ENCODE peak calls at places on chromosomes 16 and 17, in seven cellular contexts. One of them, this sample, is unnamed. For H3K4me1, the result is how much of the 10 kb centered on the place peaks cover.

GRCh38 chr16:81795193-81795592 is 16.1 kb downstream of the PLCG2 start:
- DNase-seq in lower lobe of right lung: no peak
- DNase-seq in tibial nerve: no peak
- DNase-seq in esophagus squamous epithelium: no peak
- DNase-seq in A549: no peak
- DNase-seq in H9: no peak
- DNase-seq in thoracic aorta: no peak
- DNase-seq in this sample: no peak

GRCh38 chr16:83851473-83851872 is 43.7 kb downstream of the HSBP1 start:
- DNase-seq in thoracic aorta: no peak
- DNase-seq in H9: no peak
- DNase-seq in tibial nerve: no peak
- DNase-seq in A549: no peak
- DNase-seq in esophagus squamous epithelium: no peak
- DNase-seq in lower lobe of right lung: no peak
- DNase-seq in this sample: no peak

GRCh38 chr17:81076097-81076754 is 41.3 kb downstream of the BAIAP2 start:
- DNase-seq in A549: no peak
- DNase-seq in thoracic aorta: no peak
- DNase-seq in tibial nerve: no peak
- DNase-seq in lower lobe of right lung: no peak
- DNase-seq in esophagus squamous epithelium: no peak
- DNase-seq in H9: no peak
- DNase-seq in this sample: no peak

GRCh38 chr17:40023590-40024292 is 8.5 kb downstream of the CSF3 start:
- DNase-seq in esophagus squamous epithelium: no peak
- DNase-seq in tibial nerve: no peak
- DNase-seq in H9: no peak
- DNase-seq in thoracic aorta: no peak
- DNase-seq in lower lobe of right lung: peak
- DNase-seq in A549: no peak
- DNase-seq in this sample: no peak

GRCh38 chr16:84088695-84089395 is 27.9 kb downstream of the MBTPS1 start:
- DNase-seq in tibial nerve: no peak
- DNase-seq in H9: no peak
- DNase-seq in esophagus squamous epithelium: no peak
- DNase-seq in A549: no peak
- DNase-seq in thoracic aorta: no peak
- DNase-seq in lower lobe of right lung: no peak
- DNase-seq in this sample: peak

GRCh38 chr17:30378797-30379302 is at the start of gene CPD:
- DNase-seq in esophagus squamous epithelium: peak
- DNase-seq in thoracic aorta: peak
- DNase-seq in tibial nerve: peak
- DNase-seq in H9: peak
- DNase-seq in A549: peak
- DNase-seq in lower lobe of right lung: peak
- DNase-seq in this sample: peak

GRCh38 chr16:55207679-55208294 is 116.2 kb upstream of the IRX6 start:
- DNase-seq in tibial nerve: no peak
- DNase-seq in A549: no peak
- DNase-seq in H9: no peak
- DNase-seq in thoracic aorta: no peak
- DNase-seq in esophagus squamous epithelium: no peak
- DNase-seq in lower lobe of right lung: no peak
- DNase-seq in this sample: no peak

GRCh38 chr17:8865811-8866210 is 1.7 kb downstream of the PIK3R6 start:
- DNase-seq in lower lobe of right lung: no peak
- DNase-seq in tibial nerve: no peak
- DNase-seq in thoracic aorta: no peak
- DNase-seq in H9: no peak
- DNase-seq in esophagus squamous epithelium: no peak
- DNase-seq in A549: no peak
- DNase-seq in this sample: no peak

GRCh38 chr16:11076259-11077018 is 132.1 kb downstream of the CLEC16A start:
- DNase-seq in A549: no peak
- DNase-seq in esophagus squamous epithelium: no peak
- DNase-seq in lower lobe of right lung: no peak
- DNase-seq in tibial nerve: no peak
- DNase-seq in thoracic aorta: no peak
- DNase-seq in H9: no peak
- DNase-seq in this sample: no peak

GRCh38 chr17:69060835-69061234 is at the start of gene ABCA9:
- DNase-seq in thoracic aorta: no peak
- DNase-seq in esophagus squamous epithelium: no peak
- DNase-seq in H9: no peak
- DNase-seq in lower lobe of right lung: no peak
- DNase-seq in A549: no peak
- DNase-seq in tibial nerve: peak
- DNase-seq in this sample: no peak

GRCh38 chr16:52271088-52271487 is 275.9 kb downstream of the TOX3 start:
- DNase-seq in A549: no peak
- DNase-seq in tibial nerve: no peak
- DNase-seq in thoracic aorta: no peak
- DNase-seq in esophagus squamous epithelium: no peak
- DNase-seq in lower lobe of right lung: no peak
- DNase-seq in H9: no peak
- DNase-seq in this sample: no peak

GRCh38 chr17:80331820-80332219 is 71.2 kb downstream of the RNF213 start:
- DNase-seq in lower lobe of right lung: no peak
- DNase-seq in esophagus squamous epithelium: no peak
- DNase-seq in tibial nerve: no peak
- DNase-seq in A549: no peak
- DNase-seq in thoracic aorta: no peak
- DNase-seq in H9: no peak
- DNase-seq in this sample: no peak

GRCh38 chr17:40538019-40538935 is 27.0 kb downstream of the CCR7 start:
- DNase-seq in lower lobe of right lung: peak
- DNase-seq in H9: no peak
- DNase-seq in A549: no peak
- DNase-seq in esophagus squamous epithelium: no peak
- DNase-seq in tibial nerve: no peak
- DNase-seq in thoracic aorta: no peak
- DNase-seq in this sample: no peak

GRCh38 chr17:36858119-36859002 is 78.9 kb upstream of the LHX1 start:
- DNase-seq in lower lobe of right lung: no peak
- DNase-seq in A549: no peak
- DNase-seq in tibial nerve: no peak
- DNase-seq in esophagus squamous epithelium: no peak
- DNase-seq in H9: no peak
- DNase-seq in thoracic aorta: no peak
- DNase-seq in this sample: no peak
- H3K27ac ChIP-seq in lower lobe of right lung: no peak
- H3K27ac ChIP-seq in A549: no peak
- H3K27ac ChIP-seq in tibial nerve: no peak
- H3K27ac ChIP-seq in esophagus squamous epithelium: no peak
- H3K27ac ChIP-seq in H9: no peak
- H3K27ac ChIP-seq in thoracic aorta: no peak
- H3K27ac ChIP-seq in this sample: no peak

DNA sequence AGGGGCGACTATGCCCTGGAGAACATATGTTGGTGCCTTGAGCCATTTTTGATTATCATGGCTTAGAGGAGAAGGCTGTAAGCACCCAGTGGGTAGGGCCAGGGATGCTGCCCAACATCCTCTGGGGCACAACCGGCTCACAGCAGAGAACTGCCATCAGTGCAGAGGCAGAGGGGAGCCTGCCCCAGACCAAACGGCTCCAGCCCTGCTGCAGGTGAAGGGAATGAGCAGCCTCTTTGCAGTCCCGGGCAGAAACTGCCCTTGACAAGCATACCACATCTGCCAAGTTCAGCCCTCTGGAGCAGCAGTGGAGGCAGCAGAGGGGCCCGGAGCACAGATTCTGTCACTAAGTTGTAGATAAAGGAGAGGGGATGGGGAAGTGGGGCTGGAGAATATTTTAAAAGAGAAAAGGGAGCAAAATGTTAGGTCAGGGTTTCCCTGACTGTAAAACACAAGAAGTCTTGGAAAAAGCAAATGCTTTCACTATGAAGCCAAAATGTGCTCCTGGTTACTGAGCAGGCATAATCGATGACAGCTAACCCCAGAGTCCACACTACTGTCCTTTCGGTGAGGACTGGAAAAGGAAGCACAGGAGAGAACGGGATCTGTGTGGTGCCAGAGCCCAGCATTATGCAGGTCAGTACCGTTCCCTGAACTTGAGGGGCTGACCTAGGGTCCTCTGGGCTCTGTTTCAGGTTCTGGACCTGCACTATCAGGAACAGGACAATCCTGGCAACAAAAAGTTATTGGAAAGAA is 72.0 kb downstream of the CREBBP start:
- DNase-seq in tibial nerve: no peak
- DNase-seq in thoracic aorta: no peak
- DNase-seq in esophagus squamous epithelium: no peak
- DNase-seq in H9: no peak
- DNase-seq in lower lobe of right lung: no peak
- DNase-seq in A549: no peak
- DNase-seq in this sample: no peak
- H3K4me1 ChIP-seq in tibial nerve: half or more
- H3K4me1 ChIP-seq in thoracic aorta: under half
- H3K4me1 ChIP-seq in esophagus squamous epithelium: under half
- H3K4me1 ChIP-seq in H9: under half
- H3K4me1 ChIP-seq in lower lobe of right lung: under half
- H3K4me1 ChIP-seq in A549: under half
- H3K4me1 ChIP-seq in this sample: under half

GRCh38 chr17:5922476-5922875 is 147.7 kb upstream of the WSCD1 start:
- DNase-seq in tibial nerve: no peak
- DNase-seq in thoracic aorta: no peak
- DNase-seq in A549: no peak
- DNase-seq in lower lobe of right lung: no peak
- DNase-seq in esophagus squamous epithelium: no peak
- DNase-seq in H9: no peak
- DNase-seq in this sample: no peak
- H3K27ac ChIP-seq in tibial nerve: no peak
- H3K27ac ChIP-seq in thoracic aorta: no peak
- H3K27ac ChIP-seq in A549: no peak
- H3K27ac ChIP-seq in lower lobe of right lung: no peak
- H3K27ac ChIP-seq in esophagus squamous epithelium: no peak
- H3K27ac ChIP-seq in H9: no peak
- H3K27ac ChIP-seq in this sample: no peak

GRCh38 chr17:75343007-75343406 is 53.8 kb upstream of the SLC25A19 start:
- DNase-seq in esophagus squamous epithelium: no peak
- DNase-seq in tibial nerve: no peak
- DNase-seq in H9: no peak
- DNase-seq in thoracic aorta: no peak
- DNase-seq in A549: no peak
- DNase-seq in lower lobe of right lung: no peak
- DNase-seq in this sample: no peak
- H3K4me1 ChIP-seq in esophagus squamous epithelium: under half
- H3K4me1 ChIP-seq in tibial nerve: half or more
- H3K4me1 ChIP-seq in H9: under half
- H3K4me1 ChIP-seq in thoracic aorta: under half
- H3K4me1 ChIP-seq in A549: under half
- H3K4me1 ChIP-seq in lower lobe of right lung: half or more
- H3K4me1 ChIP-seq in this sample: half or more

GRCh38 chr17:66461343-66461995 is 159.1 kb downstream of the PRKCA start:
- DNase-seq in esophagus squamous epithelium: no peak
- DNase-seq in tibial nerve: no peak
- DNase-seq in H9: no peak
- DNase-seq in lower lobe of right lung: no peak
- DNase-seq in A549: no peak
- DNase-seq in thoracic aorta: no peak
- DNase-seq in this sample: no peak

GRCh38 chr17:66460558-66460957 is 158.1 kb downstream of the PRKCA start:
- DNase-seq in tibial nerve: no peak
- DNase-seq in thoracic aorta: no peak
- DNase-seq in esophagus squamous epithelium: no peak
- DNase-seq in lower lobe of right lung: no peak
- DNase-seq in A549: no peak
- DNase-seq in H9: no peak
- DNase-seq in this sample: no peak

GRCh38 chr17:66462010-66462409 is 159.6 kb downstream of the PRKCA start:
- DNase-seq in thoracic aorta: no peak
- DNase-seq in H9: no peak
- DNase-seq in lower lobe of right lung: no peak
- DNase-seq in tibial nerve: no peak
- DNase-seq in A549: no peak
- DNase-seq in esophagus squamous epithelium: no peak
- DNase-seq in this sample: no peak

GRCh38 chr17:66459811-66460270 is 157.4 kb downstream of the PRKCA start:
- DNase-seq in thoracic aorta: no peak
- DNase-seq in lower lobe of right lung: no peak
- DNase-seq in esophagus squamous epithelium: no peak
- DNase-seq in H9: no peak
- DNase-seq in A549: peak
- DNase-seq in tibial nerve: peak
- DNase-seq in this sample: no peak

DNA sequence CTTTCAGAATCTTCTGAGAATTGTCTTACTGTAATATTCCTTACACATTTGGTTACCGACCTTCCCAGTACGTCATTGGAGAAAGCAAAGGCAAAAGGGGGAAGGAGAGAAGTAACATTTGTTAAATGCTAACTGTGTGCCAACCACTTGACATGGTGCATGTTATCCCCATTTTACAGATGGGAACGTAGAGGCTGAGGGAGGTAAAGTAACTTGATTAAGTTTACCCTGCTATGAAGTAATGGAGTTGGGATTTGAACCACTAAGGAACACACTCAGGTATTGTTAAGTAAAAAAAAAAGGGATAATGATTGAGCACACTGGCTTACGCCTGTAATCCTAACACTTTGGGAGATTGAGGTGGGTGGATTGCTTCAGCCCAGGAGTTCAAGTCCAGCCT is 156.4 kb downstream of the PRKCA start:
- DNase-seq in A549: no peak
- DNase-seq in esophagus squamous epithelium: no peak
- DNase-seq in lower lobe of right lung: no peak
- DNase-seq in H9: no peak
- DNase-seq in thoracic aorta: no peak
- DNase-seq in tibial nerve: no peak
- DNase-seq in this sample: no peak
- H3K27ac ChIP-seq in A549: peak
- H3K27ac ChIP-seq in esophagus squamous epithelium: no peak
- H3K27ac ChIP-seq in lower lobe of right lung: no peak
- H3K27ac ChIP-seq in H9: no peak
- H3K27ac ChIP-seq in thoracic aorta: no peak
- H3K27ac ChIP-seq in tibial nerve: peak
- H3K27ac ChIP-seq in this sample: no peak

GRCh38 chr17:77381185-77381700 is 240.5 kb downstream of the SEC14L1 start:
- DNase-seq in lower lobe of right lung: no peak
- DNase-seq in A549: no peak
- DNase-seq in H9: no peak
- DNase-seq in esophagus squamous epithelium: no peak
- DNase-seq in tibial nerve: no peak
- DNase-seq in thoracic aorta: no peak
- DNase-seq in this sample: no peak

GRCh38 chr17:77382356-77382911 is 241.7 kb downstream of the SEC14L1 start:
- DNase-seq in esophagus squamous epithelium: no peak
- DNase-seq in H9: peak
- DNase-seq in A549: no peak
- DNase-seq in tibial nerve: no peak
- DNase-seq in lower lobe of right lung: no peak
- DNase-seq in thoracic aorta: no peak
- DNase-seq in this sample: peak

GRCh38 chr17:77383613-77384608 is 243.1 kb downstream of the SEC14L1 start:
- DNase-seq in tibial nerve: no peak
- DNase-seq in H9: no peak
- DNase-seq in esophagus squamous epithelium: no peak
- DNase-seq in A549: no peak
- DNase-seq in thoracic aorta: no peak
- DNase-seq in lower lobe of right lung: peak
- DNase-seq in this sample: no peak

GRCh38 chr17:77381731-77382130 is 241.0 kb downstream of the SEC14L1 start:
- DNase-seq in thoracic aorta: no peak
- DNase-seq in H9: no peak
- DNase-seq in tibial nerve: no peak
- DNase-seq in esophagus squamous epithelium: no peak
- DNase-seq in A549: no peak
- DNase-seq in lower lobe of right lung: no peak
- DNase-seq in this sample: no peak

GRCh38 chr17:77382966-77383612 is 242.3 kb downstream of the SEC14L1 start:
- DNase-seq in A549: no peak
- DNase-seq in tibial nerve: no peak
- DNase-seq in H9: no peak
- DNase-seq in lower lobe of right lung: no peak
- DNase-seq in esophagus squamous epithelium: no peak
- DNase-seq in thoracic aorta: no peak
- DNase-seq in this sample: no peak
- H3K4me1 ChIP-seq in A549: half or more
- H3K4me1 ChIP-seq in tibial nerve: half or more
- H3K4me1 ChIP-seq in H9: under half
- H3K4me1 ChIP-seq in lower lobe of right lung: half or more
- H3K4me1 ChIP-seq in esophagus squamous epithelium: half or more
- H3K4me1 ChIP-seq in thoracic aorta: half or more
- H3K4me1 ChIP-seq in this sample: half or more

This sample was measured in naive thymus-derived CD4-positive, alpha-beta T cell.